ENCODE peak calls at places on chromosomes 13 and 19, in four cellular contexts. T is uterus, V is RWPE1, F is natural killer cell. S is an unnamed sample.

GRCh38 chr19:6739884-6740588 is 556 bp downstream of the TRIP10 start:
- DNase-seq in T (no peak), F (no peak), V (no peak), S (no peak)

GRCh38 chr13:33228645-33229445 is 56.7 kb downstream of the STARD13 start:
- DNase-seq in F (no peak), T (no peak), V (peak), S (peak)

GRCh38 chr13:28755546-28755870 is 36.7 kb upstream of the SLC46A3 start:
- DNase-seq in T (no peak), F (no peak), V (no peak), S (no peak)

GRCh38 chr19:8631425-8631819 is 989 bp downstream of the NFILZ start:
- DNase-seq in V (no peak), T (peak), F (no peak), S (peak)

GRCh38 chr13:96229356-96229755 is 139.4 kb downstream of the HS6ST3 start:
- DNase-seq in V (no peak), F (no peak), T (no peak), S (peak)

GRCh38 chr19:39413903-39414608 is 1.6 kb downstream of the PLEKHG2 start:
- DNase-seq in F (no peak), T (peak), V (no peak), S (peak)

GRCh38 chr13:43792456-43792855 is 5.7 kb upstream of the ENOX1 start:
- DNase-seq in F (no peak), T (no peak), V (no peak), S (peak)

GRCh38 chr19:3360494-3361383 is 5.6 kb upstream of the NFIC start:
- DNase-seq in F (peak), V (no peak), T (peak), S (peak)

GRCh38 chr19:52603558-52604207 is 33.6 kb downstream of the ZNF701 start:
- DNase-seq in V (no peak), F (no peak), T (no peak), S (peak)

GRCh38 chr13:38674208-38674607 is 12.7 kb upstream of the FREM2 start:
- DNase-seq in V (no peak), T (no peak), F (no peak), S (no peak)

GRCh38 chr19:38647368-38647965 is at the start of gene ACTN4:
- DNase-seq in F (peak), T (peak), V (peak), S (peak)

GRCh38 chr13:73000027-73000674 is 58.7 kb upstream of the KLF5 start:
- DNase-seq in T (no peak), V (no peak), F (no peak), S (peak)

GRCh38 chr13:93963266-93964131 is 516.0 kb downstream of the DCT start:
- DNase-seq in T (no peak), V (no peak), F (no peak), S (peak)

GRCh38 chr19:3029070-3029923 is at the start of gene TLE2:
- DNase-seq in V (no peak), T (no peak), F (no peak), S (no peak)

GRCh38 chr19:21604351-21604926 is 99.0 kb downstream of the ZNF429 start:
- DNase-seq in V (peak), T (no peak), F (no peak), S (peak)

GRCh38 chr19:14678199-14678598 is 3.6 kb upstream of the ADGRE3 start:
- DNase-seq in V (no peak), F (no peak), T (no peak), S (no peak)

GRCh38 chr19:342801-343421 is 1.7 kb downstream of the MIER2 start:
- DNase-seq in T (peak), V (peak), F (no peak), S (peak)

GRCh38 chr19:39405930-39406655 is 554 bp upstream of the ZFP36 start:
- DNase-seq in V (no peak), F (peak), T (no peak), S (no peak)

GRCh38 chr19:19420570-19421301 is 15.3 kb downstream of the GATAD2A start:
- DNase-seq in F (peak), V (no peak), T (no peak), S (no peak)

GRCh38 chr13:48496796-48497195 is 36.1 kb downstream of the RCBTB2 start:
- DNase-seq in V (no peak), F (peak), T (no peak), S (no peak)

GRCh38 chr19:45939792-45940514 is 25.4 kb upstream of the NANOS2 start:
- DNase-seq in F (no peak), T (no peak), V (no peak), S (no peak)

GRCh38 chr19:5219551-5220304 is 120.9 kb downstream of the PTPRS start:
- DNase-seq in T (no peak), V (no peak), F (no peak), S (no peak)

GRCh38 chr13:79194272-79194671 is 211.8 kb downstream of the RBM26 start:
- DNase-seq in F (no peak), T (no peak), V (no peak), S (no peak)

GRCh38 chr19:4748589-4748988 is 24.9 kb upstream of the DPP9 start:
- DNase-seq in F (no peak), T (no peak), V (no peak), S (no peak)

GRCh38 chr19:41401483-41401882 is 3.9 kb downstream of the BCKDHA start:
- DNase-seq in F (no peak), V (no peak), T (no peak), S (no peak)

GRCh38 chr19:40744554-40745401 is 5.5 kb downstream of the ACTMAP start:
- DNase-seq in V (no peak), T (no peak), F (no peak), S (no peak)

GRCh38 chr13:112329376-112329775 is 46.8 kb upstream of the SPACA7 start:
- DNase-seq in V (no peak), T (no peak), F (no peak), S (no peak)

GRCh38 chr19:46133101-46133627 is 8.7 kb upstream of the IGFL3 start:
- DNase-seq in T (peak), V (peak), F (no peak), S (peak)

GRCh38 chr19:39827216-39827615 is 6.7 kb downstream of the DYRK1B start:
- DNase-seq in F (no peak), T (no peak), V (no peak), S (no peak)

GRCh38 chr19:41501854-41502253 is 58.9 kb downstream of the ERICH4 start:
- DNase-seq in F (no peak), V (no peak), T (no peak), S (no peak)

GRCh38 chr13:75587679-75588078 is 38.1 kb downstream of the UCHL3 start:
- DNase-seq in T (no peak), F (no peak), V (no peak), S (no peak)

GRCh38 chr19:54141356-54141755 is 3.8 kb downstream of the CNOT3 start:
- DNase-seq in V (no peak), F (no peak), T (no peak), S (no peak)

GRCh38 chr19:496333-496634 is at the start of gene MADCAM1:
- DNase-seq in F (no peak), V (no peak), T (no peak), S (no peak)

GRCh38 chr19:6736169-6736916 is 1.0 kb downstream of the GPR108 start:
- DNase-seq in F (peak), V (peak), T (peak), S (peak)

GRCh38 chr13:48214519-48215121 is 18.4 kb upstream of the ITM2B start:
- DNase-seq in V (no peak), F (peak), T (no peak), S (no peak)

GRCh38 chr19:46604781-46605355 is 3.7 kb downstream of the CALM3 start:
- DNase-seq in F (no peak), T (no peak), V (no peak), S (no peak)

GRCh38 chr19:1514295-1514661 is 1.5 kb upstream of the ADAMTSL5 start:
- DNase-seq in T (no peak), V (no peak), F (no peak), S (no peak)

GRCh38 chr19:1513492-1514294 is 874 bp upstream of the ADAMTSL5 start:
- DNase-seq in T (peak), F (peak), V (peak), S (peak)

GRCh38 chr19:1511989-1512338 is 855 bp downstream of the ADAMTSL5 start:
- DNase-seq in T (no peak), V (no peak), F (no peak), S (no peak)

GRCh38 chr19:1511318-1511988 is 1.4 kb downstream of the ADAMTSL5 start:
- DNase-seq in T (no peak), V (no peak), F (no peak), S (no peak)

DNA sequence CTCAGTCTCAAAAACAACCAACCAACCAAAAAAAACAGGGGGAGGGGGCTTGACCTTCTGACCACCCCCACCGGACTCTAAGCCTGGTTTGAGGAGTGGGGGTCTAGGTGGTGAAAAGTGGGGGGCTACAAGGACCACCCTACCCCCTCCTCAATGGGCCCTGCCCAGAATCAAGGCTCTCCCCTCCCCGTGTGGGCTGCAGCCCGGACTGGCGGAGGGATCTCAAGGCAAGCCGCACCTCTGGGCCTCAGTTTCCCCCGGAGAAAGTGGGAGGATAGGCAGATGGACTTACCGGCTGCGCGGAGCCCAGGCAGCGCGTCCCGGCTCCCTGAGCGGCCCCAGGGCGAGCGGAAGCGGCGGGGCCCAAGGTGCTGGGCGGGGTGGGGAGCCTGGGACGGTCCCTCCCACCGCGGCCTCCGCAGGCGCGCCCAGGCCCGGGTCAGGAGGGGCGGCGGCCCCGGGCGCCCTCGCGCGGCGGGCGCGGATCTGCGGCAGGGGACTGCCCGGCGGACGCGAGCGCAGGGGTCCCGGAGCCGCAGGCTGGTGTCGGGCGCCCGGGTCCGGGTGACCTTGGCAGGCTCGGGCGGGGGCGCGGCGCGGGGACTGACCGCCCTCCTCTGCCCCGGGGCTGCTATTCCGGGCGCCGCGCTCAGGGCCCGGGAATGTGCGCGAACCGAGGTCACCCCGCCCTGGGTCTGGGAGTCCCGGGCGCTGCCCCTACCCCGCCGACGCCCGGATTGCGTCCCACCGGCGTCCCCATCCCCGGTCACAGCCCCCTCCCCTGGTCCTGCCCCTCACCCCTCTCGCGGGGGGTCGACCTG is at the start of gene ADAMTSL5:
- DNase-seq in V (peak), T (peak), F (no peak), S (peak)
- TF ChIP-seq CTCF in V (peak), T (peak), F (no peak), S (no peak)

GRCh38 chr19:55181740-55182139 is 1.7 kb upstream of the SYT5 start:
- DNase-seq in F (no peak), V (no peak), T (no peak), S (no peak)
- TF ChIP-seq CTCF in F (no peak), V (no peak), T (no peak), S (no peak)

GRCh38 chr13:36885901-36886300 is 34.1 kb downstream of the SMAD9 start:
- DNase-seq in F (no peak), V (no peak), T (no peak), S (no peak)

GRCh38 chr13:36883829-36884228 is 36.2 kb downstream of the SMAD9 start:
- DNase-seq in V (no peak), T (no peak), F (no peak), S (no peak)

GRCh38 chr13:36884235-36884634 is 35.8 kb downstream of the SMAD9 start:
- DNase-seq in F (no peak), V (no peak), T (no peak), S (no peak)

GRCh38 chr13:36880961-36881360 is 39.1 kb downstream of the SMAD9 start:
- DNase-seq in F (no peak), V (no peak), T (no peak), S (peak)

GRCh38 chr13:36882829-36883390 is 37.1 kb downstream of the SMAD9 start:
- DNase-seq in V (no peak), T (no peak), F (no peak), S (no peak)
- TF ChIP-seq CTCF in V (no peak), T (no peak), F (no peak), S (no peak)

GRCh38 chr19:18401580-18402112 is 4.2 kb upstream of the LRRC25 start:
- DNase-seq in V (no peak), F (no peak), T (no peak), S (peak)
- TF ChIP-seq CTCF in V (peak), F (no peak), T (peak), S (peak)

GRCh38 chr13:51222510-51223283 is 499 bp downstream of the FAM124A start:
- DNase-seq in T (no peak), V (no peak), F (no peak), S (no peak)
- TF ChIP-seq CTCF in T (no peak), V (peak), F (no peak), S (peak)

GRCh38 chr13:62093984-62094383 is 678.3 kb upstream of the PCDH20 start:
- DNase-seq in T (no peak), V (no peak), F (no peak), S (no peak)
- TF ChIP-seq CTCF in T (no peak), V (no peak), F (no peak), S (no peak)

GRCh38 chr13:30572859-30573275 is 44.9 kb upstream of the USPL1 start:
- DNase-seq in F (no peak), V (peak), T (no peak), S (peak)
- TF ChIP-seq CTCF in F (no peak), V (peak), T (peak), S (peak)

GRCh38 chr19:58406818-58407657 is 1.4 kb upstream of the ZNF584 start:
- DNase-seq in T (no peak), V (no peak), F (no peak), S (no peak)
- TF ChIP-seq CTCF in T (no peak), V (peak), F (no peak), S (peak)

GRCh38 chr19:51346742-51347141 is 4.8 kb upstream of the VSIG10L start:
- DNase-seq in F (no peak), V (no peak), T (no peak), S (no peak)
- TF ChIP-seq CTCF in F (no peak), V (no peak), T (no peak), S (no peak)

DNA sequence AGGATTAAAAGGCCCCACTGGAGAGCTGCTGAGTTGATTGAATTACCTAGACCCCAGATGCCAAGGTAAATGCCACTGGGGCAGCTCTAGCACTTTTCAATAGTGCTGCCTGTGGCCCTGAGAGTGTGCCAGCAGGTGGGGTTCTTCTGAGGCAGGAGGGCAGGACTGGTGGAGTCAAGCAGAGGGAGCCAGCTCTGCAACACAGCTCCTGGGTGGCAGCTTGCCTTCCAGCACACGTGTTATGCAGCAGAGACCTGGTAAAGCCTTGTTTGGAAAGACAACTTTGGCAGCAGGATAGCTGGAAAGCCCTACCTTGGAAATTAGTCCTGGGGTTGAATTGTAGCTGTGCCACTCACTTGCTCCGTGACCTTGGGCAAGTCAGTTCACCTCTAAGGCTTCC is 306.6 kb downstream of the ATP8A2 start:
- DNase-seq in F (no peak), V (no peak), T (no peak), S (no peak)
- TF ChIP-seq CTCF in F (no peak), V (no peak), T (no peak), S (no peak)